ENCODE peak calls at places on chromosomes 3 and 15, in seven cellular contexts. Q, T, F, P, U, N and V are unnamed samples.
A peak's percentile ranks its signal among the peaks of the same experiment; 100 is the strongest.

GRCh38 chr3:150409527-150410310 is 1.6 kb downstream of the TSC22D2 start:
- DNase-seq in Q (peak; percentile 52), F (no peak), U (peak; percentile 82), T (no peak), P (peak; percentile 68), N (no peak), V (peak; percentile 44)

GRCh38 chr15:89591834-89592233 is 16.6 kb downstream of the TICRR start:
- DNase-seq in P (no peak), F (no peak), Q (no peak), T (no peak), U (no peak), N (no peak), V (no peak)

GRCh38 chr15:68558318-68559305 is 20.2 kb upstream of the CORO2B start:
- DNase-seq in P (no peak), N (no peak), T (no peak), F (no peak), U (no peak), Q (no peak), V (no peak)

GRCh38 chr3:45679805-45680204 is 9.4 kb upstream of the SACM1L start:
- DNase-seq in T (no peak), N (no peak), U (no peak), Q (no peak), P (no peak), F (no peak), V (no peak)

GRCh38 chr3:43638594-43639447 is 17.0 kb upstream of the ANO10 start:
- DNase-seq in U (no peak), P (no peak), F (no peak), T (peak; percentile 58), N (no peak), Q (peak; percentile 66), V (no peak)

GRCh38 chr3:55244247-55244646 is 242.9 kb downstream of the WNT5A start:
- DNase-seq in F (no peak), Q (no peak), T (no peak), N (no peak), P (no peak), U (no peak), V (no peak)

GRCh38 chr3:42666577-42666998 is 13.1 kb downstream of the ZBTB47 start:
- DNase-seq in T (no peak), F (no peak), P (no peak), U (peak; percentile 20), Q (no peak), N (no peak), V (no peak)

GRCh38 chr3:183033746-183034145 is 53.4 kb upstream of the DCUN1D1 start:
- DNase-seq in T (no peak), U (no peak), Q (no peak), F (no peak), N (no peak), P (no peak), V (no peak)

GRCh38 chr15:34360298-34360697 is 6.7 kb downstream of the LPCAT4 start:
- DNase-seq in N (no peak), T (peak; percentile 56), U (no peak), P (no peak), Q (no peak), F (no peak), V (no peak)

GRCh38 chr3:105347625-105348302 is 18.9 kb upstream of the ALCAM start:
- DNase-seq in P (no peak), F (no peak), Q (no peak), U (no peak), N (no peak), T (no peak), V (no peak)

GRCh38 chr3:38221005-38221404 is 44.6 kb upstream of the SLC22A13 start:
- DNase-seq in N (no peak), F (no peak), T (no peak), U (no peak), Q (no peak), P (no peak), V (no peak)

GRCh38 chr15:61796056-61796455 is 264.2 kb downstream of the VPS13C start:
- DNase-seq in Q (no peak), P (no peak), U (no peak), N (no peak), T (no peak), F (no peak), V (no peak)

GRCh38 chr15:90660195-90660995 is 56.8 kb upstream of the BLM start:
- DNase-seq in N (peak; percentile 86), Q (peak; percentile 76), T (no peak), U (no peak), P (no peak), F (no peak), V (no peak)

GRCh38 chr15:77702211-77702957 is 69.7 kb upstream of the LINGO1 start:
- DNase-seq in T (no peak), F (peak; percentile 25), Q (peak; percentile 76), U (no peak), N (no peak), P (no peak), V (peak; percentile 49)

GRCh38 chr3:194584866-194585265 is 48.4 kb downstream of the TMEM44 start:
- DNase-seq in F (no peak), T (no peak), U (no peak), Q (no peak), P (no peak), N (no peak), V (no peak)

GRCh38 chr3:45590822-45591546 is 3.6 kb upstream of the LIMD1 start:
- DNase-seq in P (no peak), Q (no peak), F (no peak), U (no peak), N (no peak), T (no peak), V (no peak)

GRCh38 chr3:184361532-184361931 is at the start of the genes CLCN2 and POLR2H:
- DNase-seq in F (no peak), Q (peak; percentile 81), N (no peak), P (peak; percentile 53), T (no peak), U (peak; percentile 89), V (peak; percentile 59)

GRCh38 chr3:193572426-193572908 is 17.8 kb upstream of the ATP13A4 start:
- DNase-seq in T (peak; percentile 65), Q (peak; percentile 45), F (no peak), U (peak; percentile 61), N (no peak), P (peak; percentile 44), V (peak; percentile 52)

GRCh38 chr3:151305081-151305777 is 11.4 kb downstream of the GPR87 start:
- DNase-seq in T (peak; percentile 96), Q (no peak), U (peak; percentile 4), F (peak; percentile 78), P (peak; percentile 87), N (no peak), V (peak; percentile 81)

GRCh38 chr15:99993262-99993661 is 260.0 kb upstream of the LYSMD4 start:
- DNase-seq in Q (no peak), U (no peak), F (no peak), N (no peak), P (no peak), T (no peak), V (no peak)

GRCh38 chr3:136671921-136672320 is 80.3 kb downstream of the STAG1 start:
- DNase-seq in N (no peak), U (no peak), Q (no peak), T (no peak), P (no peak), F (no peak), V (no peak)

GRCh38 chr15:92069308-92070244 is 216.1 kb downstream of the SLCO3A1 start:
- DNase-seq in F (no peak), P (no peak), U (no peak), Q (no peak), N (peak; percentile 44), T (peak; percentile 39), V (no peak)

GRCh38 chr3:123670743-123671142 is 85.9 kb upstream of the HACD2 start:
- DNase-seq in T (no peak), P (no peak), N (no peak), U (no peak), Q (no peak), F (no peak), V (no peak)
- H3K4me1 ChIP-seq in T (no peaks in the 10 kb centered on the region), P (peaks cover 24% of the 10 kb centered on the region), N (no peaks in the 10 kb centered on the region), U (no peaks in the 10 kb centered on the region), Q (no peaks in the 10 kb centered on the region), F (no peaks in the 10 kb centered on the region), V (peaks cover 2% of the 10 kb centered on the region)

DNA sequence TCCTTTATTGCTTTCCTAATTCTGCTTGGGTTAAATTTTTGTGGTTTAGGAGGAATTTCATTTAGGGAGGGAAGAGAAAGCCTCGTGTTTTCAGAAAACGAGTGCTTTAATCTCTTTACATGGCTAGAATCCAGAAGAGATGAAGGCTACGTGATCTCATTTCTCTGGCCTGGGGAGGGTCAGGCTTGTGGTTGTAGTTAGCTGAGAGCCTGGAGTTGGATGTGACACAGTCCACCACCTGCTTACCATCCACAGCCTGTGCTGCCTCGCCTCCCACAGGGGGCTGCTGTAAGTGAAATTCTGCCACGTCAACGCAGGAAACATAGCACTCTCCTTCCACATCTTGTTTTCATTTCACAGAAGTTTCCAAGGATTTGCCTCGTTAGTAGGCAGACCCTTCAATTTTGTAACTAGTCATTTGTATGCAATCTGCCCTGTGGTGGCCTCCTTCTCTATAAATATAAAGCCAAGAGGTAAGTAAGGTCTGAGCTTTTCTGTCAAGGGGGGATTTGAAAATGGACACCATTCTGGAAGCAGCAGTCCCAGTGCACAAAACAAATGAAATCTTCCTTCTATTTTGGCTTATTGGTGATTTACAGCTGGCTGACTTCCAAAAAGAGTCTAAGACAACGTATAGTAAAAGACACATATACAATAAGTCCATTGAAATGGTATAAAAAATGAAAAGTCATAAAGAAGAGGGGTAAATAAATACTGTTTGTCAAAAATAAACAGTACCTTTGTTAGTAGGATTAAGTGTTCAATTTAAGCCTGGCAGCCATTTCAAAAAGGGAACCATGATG is 3.4 kb downstream of the GXYLT2 start:
- DNase-seq in U (peak; percentile 63), T (no peak), P (peak; percentile 46), Q (peak; percentile 15), F (no peak), N (no peak), V (no peak)
- H3K4me3 ChIP-seq in U (peak overlapping the region; percentile 46), T (no peak overlapping the region), P (no peak overlapping the region), Q (no peak overlapping the region), F (no peak overlapping the region), N (no peak overlapping the region), V (no peak overlapping the region)

DNA sequence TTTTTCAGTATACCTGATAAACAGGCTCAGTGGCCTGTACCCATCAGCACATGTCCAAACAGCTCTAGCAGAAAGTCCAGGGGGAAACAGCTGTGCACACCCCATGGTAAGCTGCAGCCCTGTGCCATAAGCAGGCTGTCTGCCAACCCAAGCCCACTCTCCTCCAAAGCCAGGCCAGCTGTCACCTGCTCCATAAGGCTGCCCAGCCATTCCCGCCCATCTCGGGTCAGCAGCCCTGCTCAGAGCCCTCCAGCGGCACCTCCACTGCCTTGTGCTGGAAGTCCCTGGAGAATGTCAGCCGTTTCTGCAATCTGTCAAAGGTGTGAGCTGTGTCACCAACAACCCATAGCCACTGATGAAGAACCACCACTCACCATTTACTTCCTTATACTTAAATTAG is 82.0 kb downstream of the NTRK3 start:
- DNase-seq in F (no peak), N (no peak), P (no peak), Q (no peak), U (no peak), T (no peak), V (no peak)
- TF ChIP-seq YY1 in F (no peak), N (no peak), P (no peak), Q (no peak), U (no peak), T (no peak), V (no peak)

DNA sequence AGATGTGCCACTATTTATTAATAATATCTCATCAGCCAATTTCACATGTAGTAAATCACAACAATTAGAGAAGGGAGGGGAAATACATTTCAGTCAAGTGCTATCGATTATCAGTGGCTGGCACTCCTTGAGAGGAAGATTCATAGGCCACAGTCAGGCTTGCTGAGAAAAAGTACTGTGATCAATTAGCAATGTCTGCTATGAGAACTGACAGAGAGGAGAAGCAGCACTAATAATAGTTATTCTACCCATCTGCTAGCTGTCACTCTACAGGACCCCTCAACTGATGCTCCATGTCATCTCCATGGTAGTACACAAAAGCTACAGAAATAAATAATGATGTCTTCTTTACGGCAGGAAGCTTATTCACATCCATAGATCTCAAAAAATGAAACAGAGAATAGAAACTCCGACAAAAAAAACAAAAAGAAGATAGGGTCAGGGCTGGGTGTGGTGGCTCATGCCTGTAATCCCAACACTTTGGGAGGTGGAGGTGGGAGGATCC is 351.3 kb downstream of the FOXP1 start:
- DNase-seq in N (no peak), U (no peak), P (no peak), T (no peak), F (no peak), Q (no peak), V (no peak)
- H3K4me1 ChIP-seq in N (peaks cover under 1% of the 10 kb centered on the region), U (no peaks in the 10 kb centered on the region), P (peaks cover 23% of the 10 kb centered on the region), T (no peaks in the 10 kb centered on the region), F (peaks cover 2% of the 10 kb centered on the region), Q (peaks cover 4% of the 10 kb centered on the region), V (peaks cover 2% of the 10 kb centered on the region)